ENCODE peak calls at places on chromosomes 6 and 20, in four cellular contexts. Y is M059J, X is GM13977, H is ovary. J is an unnamed sample.

GRCh38 chr6:115706981-115707380 is 353.7 kb downstream of the FRK start:
- DNase-seq in X (no peak), Y (no peak), H (no peak), J (no peak)

GRCh38 chr6:14762077-14762476 is 483.8 kb upstream of the JARID2 start:
- DNase-seq in H (no peak), X (no peak), Y (no peak), J (no peak)

GRCh38 chr20:381581-382290 is 1.2 kb downstream of the TRIB3 start:
- DNase-seq in H (peak; percentile 66), X (peak; percentile 91), Y (peak; percentile 58), J (peak; percentile 83)

GRCh38 chr20:12695937-12696336 is 312.8 kb upstream of the SPTLC3 start:
- DNase-seq in H (no peak), X (no peak), Y (no peak), J (no peak)

GRCh38 chr20:47501117-47501482 is 587 bp upstream of the NCOA3 start:
- DNase-seq in H (no peak), Y (no peak), X (no peak), J (no peak)

GRCh38 chr20:36950432-36951197 is 893 bp downstream of the SAMHD1 start:
- DNase-seq in Y (peak; percentile 87), X (peak; percentile 24), H (no peak), J (peak; percentile 79)

GRCh38 chr6:105932440-105932839 is 153.7 kb upstream of the PRDM1 start:
- DNase-seq in H (no peak), X (no peak), Y (no peak), J (peak; percentile 29)

GRCh38 chr6:131948692-131949614 is 2.2 kb downstream of the CCN2 start:
- DNase-seq in Y (peak; percentile 84), X (no peak), H (peak; percentile 29), J (peak; percentile 74)

GRCh38 chr6:165876568-165876967 is 213.5 kb upstream of the PDE10A start:
- DNase-seq in Y (no peak), X (no peak), H (peak; percentile 73), J (no peak)

GRCh38 chr6:34592208-34592952 is 36.3 kb upstream of the SPDEF start:
- DNase-seq in H (no peak), X (no peak), Y (no peak), J (no peak)

GRCh38 chr6:134111062-134111677 is 58.7 kb upstream of the SLC2A12 start:
- DNase-seq in X (peak; percentile 81), Y (peak; percentile 70), H (no peak), J (peak; percentile 63)

GRCh38 chr20:12201289-12201991 is 283.7 kb downstream of the BTBD3 start:
- DNase-seq in X (no peak), H (no peak), Y (peak; percentile 71), J (peak; percentile 5)

GRCh38 chr6:99458319-99458718 is 33.2 kb upstream of the PNISR start:
- DNase-seq in H (no peak), Y (peak; percentile 8), X (no peak), J (peak; percentile 30)

GRCh38 chr20:35216541-35216940 is 9.9 kb upstream of the MMP24 start:
- DNase-seq in X (no peak), H (no peak), Y (peak; percentile 44), J (no peak)

GRCh38 chr20:36574278-36575065 is 1.1 kb downstream of the TGIF2 start:
- DNase-seq in Y (peak; percentile 61), H (peak; percentile 78), X (peak; percentile 73), J (peak; percentile 62)

GRCh38 chr20:62537649-62538292 is 62.0 kb upstream of the GATA5 start:
- DNase-seq in X (no peak), H (no peak), Y (no peak), J (no peak)

GRCh38 chr20:50820515-50821256 is 25.8 kb downstream of the BCAS4 start:
- DNase-seq in Y (no peak), H (no peak), X (no peak), J (no peak)

GRCh38 chr6:169839898-169840631 is 88.6 kb downstream of the ERMARD start:
- DNase-seq in Y (no peak), X (no peak), H (no peak), J (no peak)

GRCh38 chr20:62356143-62356947 is 10.8 kb downstream of the LAMA5 start:
- DNase-seq in X (no peak), H (peak; percentile 65), Y (no peak), J (no peak)

GRCh38 chr20:22339091-22339881 is 245.1 kb downstream of the FOXA2 start:
- DNase-seq in X (peak; percentile 56), Y (peak; percentile 76), H (no peak), J (peak; percentile 34)

GRCh38 chr6:22888147-22888831 is 318.9 kb downstream of the HDGFL1 start:
- DNase-seq in X (no peak), H (no peak), Y (peak; percentile 86), J (peak; percentile 7)

GRCh38 chr6:53752440-53752839 is 42.4 kb upstream of the LRRC1 start:
- DNase-seq in X (no peak), Y (no peak), H (no peak), J (no peak)

GRCh38 chr6:6724319-6725119 is 136.0 kb downstream of the LY86 start:
- DNase-seq in Y (peak; percentile 78), H (peak; percentile 85), X (peak; percentile 86), J (peak; percentile 74)

GRCh38 chr6:99308788-99309187 is 40.7 kb downstream of the FAXC start:
- DNase-seq in H (no peak), X (no peak), Y (no peak), J (no peak)

GRCh38 chr6:170152989-170153388 is 137.9 kb downstream of the DLL1 start:
- DNase-seq in H (peak; percentile 30), X (no peak), Y (peak; percentile 76), J (no peak)

J was measured in EL.